ENCODE peak calls at places on chromosomes 3 and 15, in six cellular contexts. T is WTC11; U is renal cortical epithelial cell; G is B cell; K is cardiac muscle cell; I is stimulated activated naive CD4-positive, alpha-beta T cell. C is an unnamed sample.

GRCh38 chr15:31328425-31328998 is 1.9 kb downstream of the KLF13 start:
- DNase-seq in T (peak), U (no peak), G (peak), K (no peak), I (peak), C (peak)

GRCh38 chr3:16286161-16286560 is 21.1 kb downstream of the OXNAD1 start:
- DNase-seq in T (no peak), U (no peak), G (no peak), K (no peak), I (peak), C (peak)

GRCh38 chr15:60218256-60218655 is 179.5 kb downstream of the ANXA2 start:
- DNase-seq in T (no peak), U (no peak), G (no peak), K (no peak), I (no peak), C (no peak)

GRCh38 chr3:186425788-186426730 is 64.0 kb upstream of the DGKG start:
- DNase-seq in T (no peak), U (peak), G (no peak), K (peak), I (no peak), C (no peak)

GRCh38 chr3:160588023-160588422 is 22.7 kb upstream of the KPNA4 start:
- DNase-seq in T (no peak), U (no peak), G (no peak), K (no peak), I (no peak), C (no peak)

GRCh38 chr15:29410342-29410741 is 140.7 kb upstream of the NSMCE3 start:
- DNase-seq in T (peak), U (no peak), G (no peak), K (no peak), I (no peak), C (no peak)

GRCh38 chr15:98727115-98728040 is 79.0 kb downstream of the IGF1R start:
- DNase-seq in T (peak), U (peak), G (no peak), K (peak), I (no peak), C (no peak)

GRCh38 chr3:139423232-139423631 is 33.8 kb upstream of the COPB2 start:
- DNase-seq in T (no peak), U (no peak), G (no peak), K (no peak), I (no peak), C (no peak)

GRCh38 chr15:33985287-33985686 is 17.0 kb downstream of the CHRM5 start:
- DNase-seq in T (no peak), U (peak), G (no peak), K (peak), I (no peak), C (no peak)

GRCh38 chr3:112056451-112056929 is 22.0 kb downstream of the TMPRSS7 start:
- DNase-seq in T (no peak), U (peak), G (no peak), K (peak), I (no peak), C (no peak)

GRCh38 chr3:33173103-33173502 is 45.5 kb downstream of the SUSD5 start:
- DNase-seq in T (no peak), U (no peak), G (no peak), K (no peak), I (no peak), C (no peak)

GRCh38 chr3:158737987-158738615 is 5.8 kb upstream of the RARRES1 start:
- DNase-seq in T (no peak), U (no peak), G (no peak), K (no peak), I (no peak), C (no peak)

GRCh38 chr3:157407769-157408168 is 28.9 kb upstream of the PTX3 start:
- DNase-seq in T (no peak), U (no peak), G (no peak), K (no peak), I (no peak), C (no peak)

GRCh38 chr15:77528290-77528967 is 104.3 kb downstream of the LINGO1 start:
- DNase-seq in T (peak), U (no peak), G (no peak), K (no peak), I (no peak), C (no peak)

GRCh38 chr3:104628185-104628789 is 738.4 kb upstream of the ALCAM start:
- DNase-seq in T (no peak), U (peak), G (no peak), K (peak), I (no peak), C (no peak)

GRCh38 chr3:53821631-53822068 is 24.6 kb downstream of the CHDH start:
- DNase-seq in T (no peak), U (peak), G (no peak), K (no peak), I (no peak), C (no peak)

GRCh38 chr15:48578965-48579364 is 66.5 kb downstream of the FBN1 start:
- DNase-seq in T (no peak), U (no peak), G (no peak), K (no peak), I (no peak), C (no peak)

GRCh38 chr3:132134611-132135010 is 99.8 kb upstream of the CPNE4 start:
- DNase-seq in T (no peak), U (peak), G (no peak), K (peak), I (no peak), C (no peak)

GRCh38 chr3:53478921-53479664 is 15.3 kb upstream of the CACNA1D start:
- DNase-seq in T (no peak), U (peak), G (no peak), K (no peak), I (no peak), C (no peak)

GRCh38 chr3:67001086-67001861 is 3.2 kb downstream of the KBTBD8 start:
- DNase-seq in T (no peak), U (no peak), G (no peak), K (no peak), I (no peak), C (no peak)

GRCh38 chr3:57958642-57959406 is 49.4 kb upstream of the FLNB start:
- DNase-seq in T (no peak), U (no peak), G (no peak), K (peak), I (no peak), C (no peak)

GRCh38 chr15:40344631-40345120 is 3.9 kb upstream of the CCDC9B start:
- DNase-seq in T (peak), U (peak), G (peak), K (peak), I (peak), C (peak)

GRCh38 chr3:160951677-160952487 is 153.3 kb downstream of the B3GALNT1 start:
- DNase-seq in T (no peak), U (no peak), G (no peak), K (no peak), I (no peak), C (no peak)

GRCh38 chr15:57861039-57861638 is 154.6 kb downstream of the POLR2M start:
- DNase-seq in T (no peak), U (peak), G (peak), K (peak), I (no peak), C (peak)

GRCh38 chr3:140931016-140931454 is 10.6 kb upstream of the SLC25A36 start:
- DNase-seq in T (peak), U (no peak), G (no peak), K (no peak), I (no peak), C (no peak)

GRCh38 chr3:150414273-150414672 is 6.2 kb downstream of the TSC22D2 start:
- DNase-seq in T (no peak), U (peak), G (no peak), K (peak), I (no peak), C (no peak)

GRCh38 chr3:57756528-57757401 is 656 bp downstream of the SLMAP start:
- DNase-seq in T (peak), U (peak), G (peak), K (peak), I (peak), C (no peak)

GRCh38 chr3:99678023-99678422 is 39.6 kb downstream of the COL8A1 start:
- DNase-seq in T (no peak), U (peak), G (no peak), K (peak), I (no peak), C (no peak)

GRCh38 chr3:23996058-23996457 is 51.0 kb downstream of the NR1D2 start:
- DNase-seq in T (no peak), U (no peak), G (no peak), K (no peak), I (no peak), C (no peak)

GRCh38 chr3:134864644-134865043 is 69.6 kb downstream of the EPHB1 start:
- DNase-seq in T (no peak), U (no peak), G (no peak), K (peak), I (no peak), C (no peak)

GRCh38 chr15:37794947-37795346 is 139.5 kb upstream of the TMCO5A start:
- DNase-seq in T (no peak), U (no peak), G (no peak), K (no peak), I (no peak), C (no peak)

GRCh38 chr3:52596658-52597265 is 60.4 kb downstream of the UQCC5 start:
- DNase-seq in T (no peak), U (no peak), G (no peak), K (no peak), I (no peak), C (no peak)

GRCh38 chr3:77320514-77320913 is 280.6 kb downstream of the ROBO2 start:
- DNase-seq in T (no peak), U (peak), G (no peak), K (peak), I (no peak), C (no peak)

GRCh38 chr3:194718069-194718468 is 32.4 kb downstream of the FAM43A start:
- DNase-seq in T (no peak), U (no peak), G (no peak), K (no peak), I (no peak), C (no peak)

C was measured in naive thymus-derived CD4-positive, alpha-beta T cell.